ENCODE peak calls at places on chromosomes 13 and 19, in four cellular contexts. Q is suprapubic skin, S is heart left ventricle, F is esophagus squamous epithelium. H is an unnamed sample.

GRCh38 chr13:63299995-63300394 is 1884.3 kb upstream of the PCDH20 start:
- DNase-seq in Q (no peak), F (no peak), S (no peak), H (no peak)

GRCh38 chr13:60759499-60759898 is 362.5 kb downstream of the TDRD3 start:
- DNase-seq in F (no peak), S (no peak), Q (no peak), H (peak)

GRCh38 chr13:30376426-30377311 is 45.6 kb upstream of the UBE2L5 start:
- DNase-seq in S (no peak), F (peak), Q (no peak), H (no peak)

GRCh38 chr19:29663861-29664752 is 1.2 kb upstream of the PLEKHF1 start:
- DNase-seq in Q (no peak), S (no peak), F (no peak), H (no peak)

GRCh38 chr19:33771308-33772101 is 25.2 kb upstream of the KCTD15 start:
- DNase-seq in Q (no peak), S (peak), F (no peak), H (peak)

GRCh38 chr13:48660356-48661076 is 6.8 kb downstream of the CYSLTR2 start:
- DNase-seq in F (no peak), S (peak), Q (no peak), H (no peak)

GRCh38 chr19:31975461-31975860 is 369.9 kb upstream of the ZNF507 start:
- DNase-seq in F (no peak), Q (peak), S (no peak), H (no peak)

GRCh38 chr19:4077800-4078683 is 11.3 kb upstream of the ZBTB7A start:
- DNase-seq in S (peak), F (no peak), Q (no peak), H (peak)

GRCh38 chr19:34676697-34677385 is at the start of gene SCGB2B2:
- DNase-seq in S (no peak), F (no peak), Q (peak), H (peak)

GRCh38 chr19:1663854-1664253 is 11.4 kb upstream of the TCF3 start:
- DNase-seq in S (no peak), Q (no peak), F (no peak), H (no peak)

GRCh38 chr19:16883518-16883917 is 5.3 kb upstream of the F2RL3 start:
- DNase-seq in F (no peak), S (no peak), Q (no peak), H (no peak)

GRCh38 chr19:38090561-38090960 is 133.5 kb downstream of the DPF1 start:
- DNase-seq in S (no peak), Q (no peak), F (no peak), H (no peak)

GRCh38 chr13:76473552-76474134 is 412.6 kb downstream of the KCTD12 start:
- DNase-seq in S (peak), F (no peak), Q (peak), H (peak)

GRCh38 chr13:45974500-45974899 is 78.0 kb downstream of the ZC3H13 start:
- DNase-seq in S (no peak), Q (no peak), F (no peak), H (no peak)

GRCh38 chr13:106617561-106617960 is 49.6 kb upstream of the ARGLU1 start:
- DNase-seq in F (no peak), Q (no peak), S (no peak), H (no peak)

GRCh38 chr19:35346193-35347052 is 1.3 kb upstream of the FFAR1 start:
- DNase-seq in S (no peak), F (no peak), Q (peak), H (no peak)

GRCh38 chr13:112943309-112944125 is 25.5 kb upstream of the MCF2L start:
- DNase-seq in S (peak), F (no peak), Q (peak), H (peak)

GRCh38 chr19:2524840-2525723 is 49.2 kb downstream of the GADD45B start:
- DNase-seq in Q (no peak), F (no peak), S (no peak), H (peak)

GRCh38 chr19:7292950-7293794 is 1.0 kb downstream of the INSR start:
- DNase-seq in Q (peak), S (peak), F (no peak), H (peak)

GRCh38 chr19:40216013-40216776 is 2.0 kb downstream of the TTC9B start:
- DNase-seq in F (no peak), Q (no peak), S (no peak), H (no peak)

GRCh38 chr13:75415720-75416119 is 66.2 kb downstream of the TBC1D4 start:
- DNase-seq in Q (no peak), F (no peak), S (no peak), H (peak)

GRCh38 chr13:91744284-91744683 is 345.9 kb downstream of the GPC5 start:
- DNase-seq in S (no peak), F (no peak), Q (no peak), H (no peak)

GRCh38 chr19:30512748-30513389 is 140.7 kb downstream of the ZNF536 start:
- DNase-seq in S (no peak), F (no peak), Q (no peak), H (no peak)

GRCh38 chr13:21050288-21051197 is 10.8 kb downstream of the LATS2 start:
- DNase-seq in F (no peak), Q (no peak), S (no peak), H (peak)

GRCh38 chr19:3975637-3976087 is 4.8 kb upstream of the DAPK3 start:
- DNase-seq in Q (no peak), F (no peak), S (no peak), H (no peak)

GRCh38 chr19:34155686-34156085 is 16.6 kb upstream of the LSM14A start:
- DNase-seq in F (no peak), S (no peak), Q (no peak), H (no peak)

GRCh38 chr19:1619703-1620102 is 14.4 kb upstream of the UQCR11 start:
- DNase-seq in F (no peak), S (no peak), Q (no peak), H (no peak)

GRCh38 chr19:41845051-41845590 is 279 bp downstream of the DMRTC2 start:
- DNase-seq in F (no peak), S (no peak), Q (no peak), H (no peak)

GRCh38 chr13:75748874-75749273 is 112.7 kb downstream of the LMO7 start:
- DNase-seq in S (no peak), Q (no peak), F (no peak), H (no peak)

GRCh38 chr19:35959040-35959967 is 23.1 kb downstream of the LRFN3 start:
- DNase-seq in Q (no peak), F (no peak), S (peak), H (no peak)

GRCh38 chr19:14746891-14747290 is 31.5 kb downstream of the ADGRE2 start:
- DNase-seq in F (no peak), S (no peak), Q (no peak), H (no peak)

GRCh38 chr19:32138416-32138815 is 207.0 kb upstream of the ZNF507 start:
- DNase-seq in S (no peak), Q (no peak), F (no peak), H (no peak)

GRCh38 chr19:10895920-10896319 is 24.6 kb downstream of the CARM1 start:
- DNase-seq in F (no peak), Q (no peak), S (no peak), H (no peak)

GRCh38 chr19:5789886-5790572 is 934 bp downstream of the DUS3L start:
- DNase-seq in F (no peak), S (peak), Q (no peak), H (no peak)
- H3K4me3 ChIP-seq in F (peak), S (peak), Q (peak), H (peak)

GRCh38 chr13:101915755-101916107 is 463.3 kb downstream of the ITGBL1 start:
- DNase-seq in Q (no peak), F (no peak), S (no peak), H (no peak)

GRCh38 chr13:101917833-101918755 is 465.6 kb downstream of the ITGBL1 start:
- DNase-seq in Q (no peak), S (no peak), F (no peak), H (no peak)

GRCh38 chr13:101916108-101916757 is 463.8 kb downstream of the ITGBL1 start:
- DNase-seq in S (peak), Q (no peak), F (no peak), H (peak)

GRCh38 chr13:101917475-101917810 is 465.0 kb downstream of the ITGBL1 start:
- DNase-seq in F (no peak), Q (no peak), S (no peak), H (no peak)

DNA sequence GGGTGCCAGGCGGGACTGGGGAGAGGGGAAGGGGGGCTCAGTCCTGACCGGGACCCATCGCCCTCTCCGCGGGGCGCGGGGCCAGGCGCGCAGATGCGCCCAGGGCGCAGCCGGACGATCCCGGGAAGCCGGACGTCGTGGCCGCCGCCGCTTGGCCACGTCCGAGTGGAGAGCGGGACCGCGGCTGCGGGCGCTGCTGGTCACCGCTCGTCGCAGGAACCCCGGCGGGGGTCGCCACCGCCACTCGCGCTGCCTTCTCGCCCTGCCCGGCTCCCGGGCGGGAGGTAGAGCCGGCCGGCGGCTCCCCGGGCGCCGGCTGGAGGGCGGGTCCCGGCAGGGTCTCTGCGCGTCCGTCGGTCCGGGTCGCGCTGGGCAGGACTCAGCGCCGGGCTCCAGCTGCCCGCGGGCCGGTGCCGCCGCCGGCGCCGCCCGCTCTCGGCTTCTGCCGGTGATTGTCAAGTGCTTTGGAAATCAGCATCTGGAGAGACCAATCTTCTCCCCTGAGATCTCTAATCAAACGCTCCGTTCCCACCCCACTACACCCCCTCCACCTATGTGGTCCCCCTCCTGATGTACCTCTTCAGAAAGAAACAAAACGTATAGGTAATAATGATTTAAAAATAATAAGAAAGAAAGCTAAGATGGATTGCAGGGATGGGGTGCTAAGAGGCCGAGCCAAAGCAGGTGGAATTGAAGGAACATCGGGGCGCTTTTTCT is 464.4 kb downstream of the ITGBL1 start:
- DNase-seq in F (no peak), S (no peak), Q (no peak), H (no peak)
- H3K4me3 ChIP-seq in F (peak), S (peak), Q (peak), H (peak)

DNA sequence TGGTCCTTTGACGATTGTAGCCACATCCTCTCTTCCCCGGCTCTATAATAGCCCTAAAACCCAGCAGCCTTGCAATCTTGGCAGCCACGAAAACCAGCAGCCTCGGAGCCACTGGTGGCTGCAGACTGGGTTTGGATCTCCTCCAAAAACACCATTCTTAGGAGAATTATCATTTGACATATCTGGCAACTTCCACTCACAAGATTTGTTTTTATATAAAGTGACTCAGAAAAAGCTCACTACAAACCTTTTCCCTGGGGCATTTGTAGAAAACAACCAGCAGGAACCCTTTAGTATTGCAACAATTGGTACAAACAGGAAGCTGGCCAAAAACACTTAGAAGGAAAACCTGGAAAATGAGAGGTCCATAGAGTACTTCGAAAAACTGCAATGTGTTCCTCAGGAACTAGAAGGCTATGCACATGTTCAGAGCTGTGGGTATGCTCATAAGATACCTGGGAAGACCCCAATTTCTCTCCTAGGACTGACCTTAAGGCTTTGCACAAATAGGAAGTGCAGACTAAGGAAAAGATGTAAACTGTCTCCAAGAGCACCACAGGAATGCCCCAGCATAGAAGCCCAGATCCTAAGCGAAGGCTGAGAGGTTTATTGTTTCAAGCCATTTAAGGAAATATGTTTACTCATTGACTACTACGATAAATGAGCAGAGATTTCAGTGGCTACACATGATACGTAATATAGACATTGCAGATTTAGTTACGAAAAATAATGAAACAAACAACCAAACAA is 71.2 kb downstream of the MYO16 start:
- DNase-seq in S (no peak), F (no peak), Q (no peak), H (no peak)
- H3K4me3 ChIP-seq in S (no peak), F (no peak), Q (no peak), H (no peak)

DNA sequence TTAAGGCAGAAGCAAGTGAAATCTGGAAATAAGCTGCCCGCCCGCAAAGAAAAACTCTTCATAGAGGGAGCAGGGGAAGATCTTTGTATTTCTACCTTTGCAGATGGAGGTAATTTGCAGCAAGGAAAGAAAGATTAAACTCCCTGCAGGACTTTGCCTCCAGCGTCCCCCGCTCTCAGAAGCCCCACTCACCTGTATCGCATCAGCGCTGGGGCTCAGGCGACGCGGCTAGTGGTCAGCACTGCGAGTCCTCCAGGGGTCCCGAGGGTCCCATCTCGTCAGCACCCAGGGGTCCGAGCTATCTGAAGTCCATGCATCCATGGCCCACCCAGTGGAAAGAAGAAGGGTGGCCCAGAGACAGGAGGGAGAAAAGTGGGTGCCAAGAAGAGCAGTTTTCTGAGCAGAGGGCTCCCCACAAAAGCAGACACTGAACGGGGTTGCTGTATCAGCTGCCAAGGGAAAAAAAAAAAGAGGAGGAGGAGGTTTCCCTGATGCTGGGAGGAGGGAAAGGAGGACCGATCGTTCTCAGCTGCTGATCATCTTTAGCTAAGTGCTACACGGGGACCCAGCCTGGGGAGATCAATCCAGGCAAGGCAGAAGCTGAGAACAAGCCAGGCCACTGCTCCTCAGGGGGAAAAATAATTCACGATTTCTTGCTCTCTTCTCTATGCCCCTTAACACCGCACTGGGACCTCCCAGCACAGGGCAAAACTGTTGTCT is 117.6 kb upstream of the CACNA1A start:
- DNase-seq in S (no peak), Q (no peak), F (no peak), H (no peak)
- H3K4me3 ChIP-seq in S (no peak), Q (no peak), F (no peak), H (no peak)